ENCODE peak calls at places on chromosomes 4 and X, in four cellular contexts. One of them, this sample, is unnamed.

GRCh38 chr4:125620066-125620850 is 305.5 kb downstream of the FAT4 start:
- DNase-seq in BJ: no peak
- DNase-seq in epithelial cell of esophagus: no peak
- DNase-seq in GM23248: peak; percentile 2
- DNase-seq in this sample: no peak

GRCh38 chrX:16023790-16024734 is 99.3 kb upstream of the GRPR start:
- DNase-seq in BJ: no peak
- DNase-seq in epithelial cell of esophagus: peak; percentile 75
- DNase-seq in GM23248: peak; percentile 72
- DNase-seq in this sample: no peak

GRCh38 chr4:153538408-153539057 is 72.4 kb downstream of the TMEM131L start:
- DNase-seq in GM23248: peak; percentile 53
- DNase-seq in epithelial cell of esophagus: peak; percentile 37
- DNase-seq in BJ: no peak
- DNase-seq in this sample: no peak

GRCh38 chrX:11446951-11447350 is 153.7 kb downstream of the AMELX start:
- DNase-seq in BJ: no peak
- DNase-seq in GM23248: peak; percentile 33
- DNase-seq in epithelial cell of esophagus: no peak
- DNase-seq in this sample: no peak

GRCh38 chr4:165631912-165632311 is 241.1 kb upstream of the TLL1 start:
- DNase-seq in BJ: no peak
- DNase-seq in GM23248: no peak
- DNase-seq in epithelial cell of esophagus: no peak
- DNase-seq in this sample: no peak

GRCh38 chr4:54539500-54540029 is 118.2 kb upstream of the KIT start:
- DNase-seq in GM23248: peak; percentile 78
- DNase-seq in BJ: no peak
- DNase-seq in epithelial cell of esophagus: peak; percentile 24
- DNase-seq in this sample: no peak

GRCh38 chrX:36913551-36913950 is 94.6 kb upstream of the FAM47C start:
- DNase-seq in BJ: no peak
- DNase-seq in epithelial cell of esophagus: no peak
- DNase-seq in GM23248: no peak
- DNase-seq in this sample: no peak

GRCh38 chrX:134936542-134936941 is 54.2 kb upstream of the SMIM10 start:
- DNase-seq in BJ: peak; percentile 46
- DNase-seq in epithelial cell of esophagus: peak; percentile 61
- DNase-seq in GM23248: peak; percentile 68
- DNase-seq in this sample: no peak

GRCh38 chr4:152700151-152700550 is 20.4 kb upstream of the TMEM154 start:
- DNase-seq in epithelial cell of esophagus: peak; percentile 66
- DNase-seq in BJ: no peak
- DNase-seq in GM23248: no peak
- DNase-seq in this sample: no peak

GRCh38 chr4:10164877-10165283 is 48.3 kb upstream of the WDR1 start:
- DNase-seq in BJ: no peak
- DNase-seq in epithelial cell of esophagus: peak; percentile 56
- DNase-seq in GM23248: peak; percentile 74
- DNase-seq in this sample: peak; percentile 30

GRCh38 chr4:156931267-156931666 is 40.3 kb downstream of the PDGFC start:
- DNase-seq in epithelial cell of esophagus: peak; percentile 96
- DNase-seq in GM23248: peak; percentile 77
- DNase-seq in BJ: peak; percentile 45
- DNase-seq in this sample: no peak

GRCh38 chr4:10118355-10119004 is 1.9 kb upstream of the WDR1 start:
- DNase-seq in GM23248: no peak
- DNase-seq in BJ: no peak
- DNase-seq in epithelial cell of esophagus: no peak
- DNase-seq in this sample: no peak

GRCh38 chr4:7581477-7581876 is 146.7 kb upstream of the PSAPL1 start:
- DNase-seq in GM23248: peak; percentile 18
- DNase-seq in BJ: no peak
- DNase-seq in epithelial cell of esophagus: no peak
- DNase-seq in this sample: no peak

GRCh38 chr4:170875868-170876267 is 786.1 kb upstream of the AADAT start:
- DNase-seq in GM23248: peak; percentile 2
- DNase-seq in BJ: no peak
- DNase-seq in epithelial cell of esophagus: peak; percentile 13
- DNase-seq in this sample: no peak

GRCh38 chr4:91830681-91831395 is 472.9 kb upstream of the GRID2 start:
- DNase-seq in BJ: no peak
- DNase-seq in epithelial cell of esophagus: no peak
- DNase-seq in GM23248: no peak
- DNase-seq in this sample: no peak

GRCh38 chrX:134633832-134634231 is 24.4 kb downstream of the PLAC1 start:
- DNase-seq in BJ: no peak
- DNase-seq in GM23248: no peak
- DNase-seq in epithelial cell of esophagus: no peak
- DNase-seq in this sample: no peak

GRCh38 chr4:80180743-80181142 is 16.6 kb upstream of the PRDM8 start:
- DNase-seq in BJ: no peak
- DNase-seq in GM23248: peak; percentile 53
- DNase-seq in epithelial cell of esophagus: peak; percentile 41
- DNase-seq in this sample: no peak

GRCh38 chr4:154332681-154333421 is 158.7 kb downstream of the DCHS2 start:
- DNase-seq in GM23248: no peak
- DNase-seq in BJ: no peak
- DNase-seq in epithelial cell of esophagus: peak; percentile 21
- DNase-seq in this sample: no peak

GRCh38 chr4:184503869-184504300 is 29.5 kb upstream of the IRF2 start:
- DNase-seq in BJ: no peak
- DNase-seq in epithelial cell of esophagus: peak; percentile 55
- DNase-seq in GM23248: peak; percentile 78
- DNase-seq in this sample: peak; percentile 63

GRCh38 chr4:175998782-175999181 is 66.9 kb upstream of the WDR17 start:
- DNase-seq in epithelial cell of esophagus: peak; percentile 61
- DNase-seq in GM23248: no peak
- DNase-seq in BJ: no peak
- DNase-seq in this sample: no peak

GRCh38 chr4:59936566-59936965 is 1263.6 kb upstream of the ADGRL3 start:
- DNase-seq in GM23248: no peak
- DNase-seq in BJ: no peak
- DNase-seq in epithelial cell of esophagus: no peak
- DNase-seq in this sample: no peak

GRCh38 chr4:183353557-183353956 is 31.3 kb upstream of the CLDN24 start:
- DNase-seq in epithelial cell of esophagus: no peak
- DNase-seq in BJ: no peak
- DNase-seq in GM23248: no peak
- DNase-seq in this sample: no peak

GRCh38 chrX:9341305-9342201 is 123.3 kb upstream of the TBL1X start:
- DNase-seq in GM23248: peak; percentile 62
- DNase-seq in epithelial cell of esophagus: no peak
- DNase-seq in BJ: no peak
- DNase-seq in this sample: peak; percentile 71

GRCh38 chr4:148053298-148054003 is 321.6 kb downstream of the ARHGAP10 start:
- DNase-seq in epithelial cell of esophagus: no peak
- DNase-seq in BJ: no peak
- DNase-seq in GM23248: no peak
- DNase-seq in this sample: no peak

GRCh38 chrX:35622021-35622420 is 176.1 kb upstream of the MAGEB16 start:
- DNase-seq in GM23248: no peak
- DNase-seq in epithelial cell of esophagus: no peak
- DNase-seq in BJ: no peak
- DNase-seq in this sample: no peak

This sample was measured in AML-193.